ENCODE peak calls at places on chromosomes 3 and 15, in four cellular contexts. One of them, this sample, is unnamed.

GRCh38 chr3:134057006-134057832 is 27.5 kb upstream of the SLCO2A1 start:
- DNase-seq in activated T-helper 1 cell treated with anti-CD3 and anti-CD28 coated beads, Interleukin-2, amount 50 U/mL, for 16 hours: no peak
- DNase-seq in NCI-H774: no peak
- DNase-seq in left ventricle myocardium inferior: no peak
- DNase-seq in this sample: no peak

GRCh38 chr3:184050217-184050847 is 2.5 kb upstream of the HTR3C start:
- DNase-seq in activated T-helper 1 cell treated with anti-CD3 and anti-CD28 coated beads, Interleukin-2, amount 50 U/mL, for 16 hours: no peak
- DNase-seq in left ventricle myocardium inferior: no peak
- DNase-seq in NCI-H774: peak
- DNase-seq in this sample: no peak

GRCh38 chr15:28982886-28983285 is 97.1 kb downstream of the APBA2 start:
- DNase-seq in NCI-H774: no peak
- DNase-seq in left ventricle myocardium inferior: no peak
- DNase-seq in activated T-helper 1 cell treated with anti-CD3 and anti-CD28 coated beads, Interleukin-2, amount 50 U/mL, for 16 hours: no peak
- DNase-seq in this sample: no peak

GRCh38 chr3:35291837-35292236 is 347.5 kb upstream of the ARPP21 start:
- DNase-seq in left ventricle myocardium inferior: no peak
- DNase-seq in NCI-H774: no peak
- DNase-seq in activated T-helper 1 cell treated with anti-CD3 and anti-CD28 coated beads, Interleukin-2, amount 50 U/mL, for 16 hours: no peak
- DNase-seq in this sample: no peak

GRCh38 chr3:17412950-17413530 is 329.4 kb downstream of the TBC1D5 start:
- DNase-seq in left ventricle myocardium inferior: no peak
- DNase-seq in NCI-H774: peak
- DNase-seq in activated T-helper 1 cell treated with anti-CD3 and anti-CD28 coated beads, Interleukin-2, amount 50 U/mL, for 16 hours: no peak
- DNase-seq in this sample: no peak

GRCh38 chr3:70813306-70813705 is 500.9 kb upstream of the MDFIC2 start:
- DNase-seq in activated T-helper 1 cell treated with anti-CD3 and anti-CD28 coated beads, Interleukin-2, amount 50 U/mL, for 16 hours: no peak
- DNase-seq in left ventricle myocardium inferior: no peak
- DNase-seq in NCI-H774: no peak
- DNase-seq in this sample: no peak

GRCh38 chr15:53305554-53305953 is 453.9 kb downstream of the WDR72 start:
- DNase-seq in activated T-helper 1 cell treated with anti-CD3 and anti-CD28 coated beads, Interleukin-2, amount 50 U/mL, for 16 hours: no peak
- DNase-seq in NCI-H774: no peak
- DNase-seq in left ventricle myocardium inferior: no peak
- DNase-seq in this sample: no peak

GRCh38 chr3:158801200-158801599 is 654 bp upstream of the MFSD1 start:
- DNase-seq in activated T-helper 1 cell treated with anti-CD3 and anti-CD28 coated beads, Interleukin-2, amount 50 U/mL, for 16 hours: no peak
- DNase-seq in NCI-H774: no peak
- DNase-seq in left ventricle myocardium inferior: no peak
- DNase-seq in this sample: no peak

GRCh38 chr15:67927501-67928156 is 87.8 kb upstream of the RNU6-1 start:
- DNase-seq in NCI-H774: no peak
- DNase-seq in left ventricle myocardium inferior: peak
- DNase-seq in activated T-helper 1 cell treated with anti-CD3 and anti-CD28 coated beads, Interleukin-2, amount 50 U/mL, for 16 hours: no peak
- DNase-seq in this sample: peak

GRCh38 chr15:63752075-63752684 is 81.6 kb downstream of the HERC1 start:
- DNase-seq in NCI-H774: peak
- DNase-seq in left ventricle myocardium inferior: no peak
- DNase-seq in activated T-helper 1 cell treated with anti-CD3 and anti-CD28 coated beads, Interleukin-2, amount 50 U/mL, for 16 hours: no peak
- DNase-seq in this sample: no peak

GRCh38 chr3:82875401-82875800 is 1114.0 kb upstream of the GBE1 start:
- DNase-seq in NCI-H774: no peak
- DNase-seq in left ventricle myocardium inferior: no peak
- DNase-seq in activated T-helper 1 cell treated with anti-CD3 and anti-CD28 coated beads, Interleukin-2, amount 50 U/mL, for 16 hours: no peak
- DNase-seq in this sample: no peak

GRCh38 chr3:129620828-129621605 is 14.5 kb upstream of the PLXND1 start:
- DNase-seq in activated T-helper 1 cell treated with anti-CD3 and anti-CD28 coated beads, Interleukin-2, amount 50 U/mL, for 16 hours: no peak
- DNase-seq in left ventricle myocardium inferior: no peak
- DNase-seq in NCI-H774: no peak
- DNase-seq in this sample: no peak

GRCh38 chr3:79148786-79149185 is 619.0 kb downstream of the ROBO1 start:
- DNase-seq in left ventricle myocardium inferior: no peak
- DNase-seq in NCI-H774: no peak
- DNase-seq in activated T-helper 1 cell treated with anti-CD3 and anti-CD28 coated beads, Interleukin-2, amount 50 U/mL, for 16 hours: no peak
- DNase-seq in this sample: no peak

GRCh38 chr15:29857196-29857595 is 34.9 kb upstream of the TJP1 start:
- DNase-seq in activated T-helper 1 cell treated with anti-CD3 and anti-CD28 coated beads, Interleukin-2, amount 50 U/mL, for 16 hours: no peak
- DNase-seq in NCI-H774: no peak
- DNase-seq in left ventricle myocardium inferior: no peak
- DNase-seq in this sample: no peak

GRCh38 chr3:43906847-43907507 is 216.2 kb downstream of the ABHD5 start:
- DNase-seq in activated T-helper 1 cell treated with anti-CD3 and anti-CD28 coated beads, Interleukin-2, amount 50 U/mL, for 16 hours: no peak
- DNase-seq in left ventricle myocardium inferior: no peak
- DNase-seq in NCI-H774: no peak
- DNase-seq in this sample: no peak

GRCh38 chr3:29329986-29330514 is 49.2 kb downstream of the RBMS3 start:
- DNase-seq in activated T-helper 1 cell treated with anti-CD3 and anti-CD28 coated beads, Interleukin-2, amount 50 U/mL, for 16 hours: no peak
- DNase-seq in left ventricle myocardium inferior: no peak
- DNase-seq in NCI-H774: no peak
- DNase-seq in this sample: no peak

GRCh38 chr3:21056293-21056692 is 694.7 kb downstream of the ZNF385D start:
- DNase-seq in activated T-helper 1 cell treated with anti-CD3 and anti-CD28 coated beads, Interleukin-2, amount 50 U/mL, for 16 hours: no peak
- DNase-seq in NCI-H774: no peak
- DNase-seq in left ventricle myocardium inferior: no peak
- DNase-seq in this sample: no peak

GRCh38 chr3:14787630-14788029 is 31.1 kb upstream of the FGD5 start:
- DNase-seq in left ventricle myocardium inferior: no peak
- DNase-seq in activated T-helper 1 cell treated with anti-CD3 and anti-CD28 coated beads, Interleukin-2, amount 50 U/mL, for 16 hours: no peak
- DNase-seq in NCI-H774: no peak
- DNase-seq in this sample: no peak

GRCh38 chr3:28406241-28406640 is 57.6 kb upstream of the AZI2 start:
- DNase-seq in activated T-helper 1 cell treated with anti-CD3 and anti-CD28 coated beads, Interleukin-2, amount 50 U/mL, for 16 hours: no peak
- DNase-seq in NCI-H774: no peak
- DNase-seq in left ventricle myocardium inferior: no peak
- DNase-seq in this sample: no peak

GRCh38 chr3:175193815-175194518 is 334.8 kb downstream of the NAALADL2 start:
- DNase-seq in activated T-helper 1 cell treated with anti-CD3 and anti-CD28 coated beads, Interleukin-2, amount 50 U/mL, for 16 hours: no peak
- DNase-seq in NCI-H774: no peak
- DNase-seq in left ventricle myocardium inferior: no peak
- DNase-seq in this sample: no peak

GRCh38 chr3:49119439-49119838 is 1.2 kb downstream of the USP19 start:
- DNase-seq in NCI-H774: no peak
- DNase-seq in left ventricle myocardium inferior: no peak
- DNase-seq in activated T-helper 1 cell treated with anti-CD3 and anti-CD28 coated beads, Interleukin-2, amount 50 U/mL, for 16 hours: no peak
- DNase-seq in this sample: no peak

GRCh38 chr3:119858957-119859356 is 77.1 kb downstream of the NR1I2 start:
- DNase-seq in left ventricle myocardium inferior: no peak
- DNase-seq in NCI-H774: no peak
- DNase-seq in activated T-helper 1 cell treated with anti-CD3 and anti-CD28 coated beads, Interleukin-2, amount 50 U/mL, for 16 hours: no peak
- DNase-seq in this sample: no peak

GRCh38 chr3:17088017-17088416 is 203.3 kb downstream of the PLCL2 start:
- DNase-seq in left ventricle myocardium inferior: no peak
- DNase-seq in activated T-helper 1 cell treated with anti-CD3 and anti-CD28 coated beads, Interleukin-2, amount 50 U/mL, for 16 hours: no peak
- DNase-seq in NCI-H774: no peak
- DNase-seq in this sample: no peak

GRCh38 chr3:186930143-186930638 is at the start of gene ST6GAL1:
- DNase-seq in left ventricle myocardium inferior: peak
- DNase-seq in NCI-H774: no peak
- DNase-seq in activated T-helper 1 cell treated with anti-CD3 and anti-CD28 coated beads, Interleukin-2, amount 50 U/mL, for 16 hours: peak
- DNase-seq in this sample: peak

GRCh38 chr15:61364871-61365270 is 135.8 kb upstream of the RORA start:
- DNase-seq in activated T-helper 1 cell treated with anti-CD3 and anti-CD28 coated beads, Interleukin-2, amount 50 U/mL, for 16 hours: no peak
- DNase-seq in NCI-H774: no peak
- DNase-seq in left ventricle myocardium inferior: no peak
- DNase-seq in this sample: no peak

GRCh38 chr15:91950631-91951384 is 97.3 kb downstream of the SLCO3A1 start:
- DNase-seq in left ventricle myocardium inferior: no peak
- DNase-seq in activated T-helper 1 cell treated with anti-CD3 and anti-CD28 coated beads, Interleukin-2, amount 50 U/mL, for 16 hours: no peak
- DNase-seq in NCI-H774: no peak
- DNase-seq in this sample: no peak

GRCh38 chr3:71926690-71927089 is 141.7 kb upstream of the PROK2 start:
- DNase-seq in left ventricle myocardium inferior: no peak
- DNase-seq in activated T-helper 1 cell treated with anti-CD3 and anti-CD28 coated beads, Interleukin-2, amount 50 U/mL, for 16 hours: no peak
- DNase-seq in NCI-H774: no peak
- DNase-seq in this sample: no peak

GRCh38 chr3:100606894-100607512 is 2.4 kb upstream of the ADGRG7 start:
- DNase-seq in left ventricle myocardium inferior: no peak
- DNase-seq in NCI-H774: no peak
- DNase-seq in activated T-helper 1 cell treated with anti-CD3 and anti-CD28 coated beads, Interleukin-2, amount 50 U/mL, for 16 hours: no peak
- DNase-seq in this sample: no peak

GRCh38 chr3:66923991-66924390 is 74.1 kb upstream of the KBTBD8 start:
- DNase-seq in activated T-helper 1 cell treated with anti-CD3 and anti-CD28 coated beads, Interleukin-2, amount 50 U/mL, for 16 hours: no peak
- DNase-seq in NCI-H774: no peak
- DNase-seq in left ventricle myocardium inferior: no peak
- DNase-seq in this sample: no peak

GRCh38 chr3:15903776-15904720 is 106.3 kb upstream of the ANKRD28 start:
- DNase-seq in left ventricle myocardium inferior: peak
- DNase-seq in NCI-H774: no peak
- DNase-seq in activated T-helper 1 cell treated with anti-CD3 and anti-CD28 coated beads, Interleukin-2, amount 50 U/mL, for 16 hours: no peak
- DNase-seq in this sample: no peak

GRCh38 chr3:52221563-52222318 is 3.7 kb downstream of the TLR9 start:
- DNase-seq in NCI-H774: no peak
- DNase-seq in activated T-helper 1 cell treated with anti-CD3 and anti-CD28 coated beads, Interleukin-2, amount 50 U/mL, for 16 hours: no peak
- DNase-seq in left ventricle myocardium inferior: no peak
- DNase-seq in this sample: no peak

GRCh38 chr15:74400915-74401757 is 32.6 kb downstream of the SEMA7A start:
- DNase-seq in activated T-helper 1 cell treated with anti-CD3 and anti-CD28 coated beads, Interleukin-2, amount 50 U/mL, for 16 hours: no peak
- DNase-seq in NCI-H774: no peak
- DNase-seq in left ventricle myocardium inferior: no peak
- DNase-seq in this sample: no peak

GRCh38 chr3:144444061-144444460 is 472.4 kb downstream of the DIPK2A start:
- DNase-seq in NCI-H774: no peak
- DNase-seq in left ventricle myocardium inferior: no peak
- DNase-seq in activated T-helper 1 cell treated with anti-CD3 and anti-CD28 coated beads, Interleukin-2, amount 50 U/mL, for 16 hours: no peak
- DNase-seq in this sample: no peak

GRCh38 chr3:21705769-21706168 is 45.2 kb downstream of the ZNF385D start:
- DNase-seq in left ventricle myocardium inferior: peak
- DNase-seq in activated T-helper 1 cell treated with anti-CD3 and anti-CD28 coated beads, Interleukin-2, amount 50 U/mL, for 16 hours: no peak
- DNase-seq in NCI-H774: no peak
- DNase-seq in this sample: peak

GRCh38 chr3:149273096-149273751 is 51.6 kb upstream of the CP start:
- DNase-seq in activated T-helper 1 cell treated with anti-CD3 and anti-CD28 coated beads, Interleukin-2, amount 50 U/mL, for 16 hours: no peak
- DNase-seq in NCI-H774: peak
- DNase-seq in left ventricle myocardium inferior: no peak
- DNase-seq in this sample: no peak

GRCh38 chr15:89436560-89437311 is 59.6 kb downstream of the RHCG start:
- DNase-seq in left ventricle myocardium inferior: no peak
- DNase-seq in NCI-H774: no peak
- DNase-seq in activated T-helper 1 cell treated with anti-CD3 and anti-CD28 coated beads, Interleukin-2, amount 50 U/mL, for 16 hours: no peak
- DNase-seq in this sample: no peak

GRCh38 chr3:122421101-122421500 is 5.2 kb upstream of the WDR5B start:
- DNase-seq in NCI-H774: no peak
- DNase-seq in activated T-helper 1 cell treated with anti-CD3 and anti-CD28 coated beads, Interleukin-2, amount 50 U/mL, for 16 hours: no peak
- DNase-seq in left ventricle myocardium inferior: no peak
- DNase-seq in this sample: no peak